ENCODE peak calls at places on chromosomes 13 and 19, in six cellular contexts. R is GM12892, H is K562, L is GM12878, A is HepG2, P is SK-N-SH. D is an unnamed sample.

GRCh38 chr13:80022146-80022545 is 318.8 kb downstream of the SPRY2 start:
- DNase-seq in A (no peak), H (no peak), P (peak; percentile 7), R (no peak), L (no peak), D (no peak)

GRCh38 chr19:875265-875879 is 15.9 kb downstream of the CFD start:
- DNase-seq in R (no peak), P (no peak), H (no peak), L (no peak), A (no peak), D (no peak)

GRCh38 chr13:103099894-103100293 is 33.7 kb upstream of the SLC10A2 start:
- DNase-seq in A (no peak), P (no peak), L (no peak), H (no peak), R (no peak), D (no peak)

GRCh38 chr13:29954082-29955043 is 103.9 kb upstream of the UBL3 start:
- DNase-seq in P (no peak), L (no peak), R (no peak), H (no peak), A (no peak), D (no peak)

GRCh38 chr13:111325941-111326620 is 5.6 kb downstream of the TEX29 start:
- DNase-seq in L (no peak), P (no peak), R (no peak), A (no peak), H (no peak), D (no peak)

GRCh38 chr19:40594251-40594650 is 6.9 kb upstream of the LTBP4 start:
- DNase-seq in R (no peak), P (peak; percentile 56), L (no peak), H (no peak), A (no peak), D (no peak)

GRCh38 chr13:62524498-62524897 is 1108.8 kb upstream of the PCDH20 start:
- DNase-seq in A (no peak), H (no peak), P (no peak), R (no peak), L (peak; percentile 20), D (no peak)

GRCh38 chr13:99600318-99600717 is 99.0 kb downstream of the TM9SF2 start:
- DNase-seq in L (no peak), H (peak; percentile 14), A (peak; percentile 31), P (peak; percentile 30), R (no peak), D (no peak)

GRCh38 chr19:40497214-40497613 is 30.4 kb downstream of the SPTBN4 start:
- DNase-seq in H (no peak), A (no peak), L (no peak), P (no peak), R (no peak), D (no peak)

GRCh38 chr13:103097366-103097928 is 31.2 kb upstream of the SLC10A2 start:
- DNase-seq in R (no peak), L (no peak), A (no peak), H (no peak), P (no peak), D (no peak)

GRCh38 chr19:7386308-7386707 is 37.6 kb downstream of the ARHGEF18 start:
- DNase-seq in H (peak; percentile 37), L (no peak), A (no peak), R (no peak), P (no peak), D (no peak)

GRCh38 chr19:46009530-46010510 is 13.0 kb downstream of the PGLYRP1 start:
- DNase-seq in A (peak; percentile 28), P (peak; percentile 80), L (no peak), R (peak; percentile 54), H (peak; percentile 72), D (peak; percentile 60)

GRCh38 chr13:41296879-41297646 is 14.0 kb upstream of the NAA16 start:
- DNase-seq in R (no peak), P (no peak), A (no peak), L (no peak), H (no peak), D (no peak)

GRCh38 chr19:16200038-16200775 is 2.5 kb downstream of the AP1M1 start:
- DNase-seq in P (no peak), L (no peak), H (no peak), A (peak; percentile 95), R (no peak), D (no peak)

GRCh38 chr13:46012404-46012803 is 40.1 kb downstream of the ZC3H13 start:
- DNase-seq in P (no peak), R (no peak), A (no peak), H (no peak), L (no peak), D (no peak)

GRCh38 chr13:46015374-46015773 is 37.2 kb downstream of the ZC3H13 start:
- DNase-seq in L (no peak), A (no peak), H (no peak), P (no peak), R (no peak), D (no peak)

DNA sequence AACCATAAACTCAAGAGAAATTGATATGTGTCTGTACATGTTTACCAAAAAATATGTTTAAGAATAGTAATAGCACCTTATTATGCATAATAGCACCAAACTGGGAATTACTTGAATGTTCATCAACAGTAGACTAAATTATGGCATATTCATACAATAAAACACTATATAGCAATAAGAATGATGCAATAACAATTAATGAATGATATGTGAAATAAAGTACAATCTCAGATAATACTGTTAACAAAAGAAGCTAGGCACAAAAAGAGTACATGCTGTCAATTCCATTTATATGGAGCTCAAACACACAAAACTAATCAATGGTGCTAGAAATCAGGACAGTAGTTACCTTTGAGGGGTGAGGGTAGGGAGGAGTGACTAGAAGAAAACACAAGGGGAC is 36.3 kb downstream of the ZC3H13 start:
- DNase-seq in A (no peak), H (no peak), P (no peak), R (no peak), L (no peak), D (no peak)
- TF ChIP-seq TAF1 in A (no peak), H (no peak), P (no peak), R (no peak), L (no peak), D (no peak)

DNA sequence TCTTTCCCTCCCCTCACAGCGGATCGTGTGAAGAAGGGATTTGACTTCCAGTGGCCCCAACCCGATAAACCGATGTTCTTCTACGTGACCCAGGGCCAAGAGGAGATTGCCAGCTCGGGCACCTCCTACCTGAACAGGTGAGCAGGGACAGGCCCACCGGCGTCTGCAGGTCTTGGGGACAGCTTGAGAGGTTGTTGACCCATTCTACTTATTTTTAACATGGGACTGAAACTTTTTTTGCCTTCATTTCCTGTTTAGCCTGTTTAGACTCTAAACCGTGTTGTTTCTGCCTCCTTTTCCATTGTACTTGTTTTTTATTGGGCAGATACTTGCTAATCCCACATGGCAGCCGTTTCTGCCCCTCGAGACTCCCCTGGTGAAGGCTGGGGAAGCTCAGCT is 28.5 kb downstream of the UPF1 start:
- DNase-seq in L (no peak), H (no peak), P (no peak), A (no peak), R (no peak), D (no peak)
- TF ChIP-seq TAF1 in L (no peak), H (no peak), P (no peak), A (no peak), R (no peak), D (no peak)

GRCh38 chr19:33683881-33684549 is 62.3 kb downstream of the CHST8 start:
- DNase-seq in A (peak; percentile 7), H (peak; percentile 27), P (no peak), R (no peak), L (no peak), D (peak; percentile 42)
- TF ChIP-seq TAF1 in A (no peak), H (no peak), P (no peak), R (no peak), L (no peak), D (no peak)

DNA sequence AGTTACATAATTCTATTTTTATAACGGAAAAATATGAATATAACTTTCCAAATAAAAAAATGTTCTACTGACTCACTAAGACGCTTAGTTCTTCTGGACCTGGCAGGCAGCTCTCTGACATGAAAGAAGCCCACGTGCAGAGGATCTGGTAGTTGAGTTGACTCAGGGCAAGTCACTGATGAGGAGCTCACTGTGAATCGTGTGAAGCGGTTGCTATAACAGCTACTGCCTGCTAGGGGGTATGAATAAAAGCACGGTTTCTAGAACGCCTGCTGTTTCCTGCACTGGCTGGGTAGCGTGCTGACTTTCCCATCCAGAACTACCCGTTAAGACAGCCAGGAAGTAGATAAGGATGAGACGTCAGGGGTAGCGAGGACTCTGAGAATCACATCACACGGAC is 54.7 kb upstream of the WASF3 start:
- DNase-seq in H (no peak), P (no peak), R (no peak), A (no peak), L (no peak), D (no peak)
- TF ChIP-seq TAF1 in H (no peak), P (no peak), R (no peak), A (no peak), L (no peak), D (no peak)

GRCh38 chr13:49759503-49759902 is 33.0 kb downstream of the KPNA3 start:
- DNase-seq in R (no peak), H (no peak), P (no peak), L (no peak), A (no peak), D (no peak)
- TF ChIP-seq TAF1 in R (no peak), H (no peak), P (no peak), L (no peak), A (no peak), D (no peak)

GRCh38 chr13:51760592-51760991 is 43.4 kb downstream of the DHRS12 start:
- DNase-seq in R (no peak), H (no peak), P (no peak), A (no peak), L (no peak), D (no peak)

GRCh38 chr13:51763486-51763885 is 40.5 kb downstream of the DHRS12 start:
- DNase-seq in H (no peak), A (no peak), R (no peak), P (no peak), L (no peak), D (no peak)

GRCh38 chr13:51761638-51762350 is 42.2 kb downstream of the DHRS12 start:
- DNase-seq in A (no peak), P (no peak), R (no peak), L (no peak), H (no peak), D (no peak)

GRCh38 chr13:51758691-51759090 is 45.3 kb downstream of the DHRS12 start:
- DNase-seq in R (no peak), L (no peak), H (no peak), P (no peak), A (no peak), D (no peak)

DNA sequence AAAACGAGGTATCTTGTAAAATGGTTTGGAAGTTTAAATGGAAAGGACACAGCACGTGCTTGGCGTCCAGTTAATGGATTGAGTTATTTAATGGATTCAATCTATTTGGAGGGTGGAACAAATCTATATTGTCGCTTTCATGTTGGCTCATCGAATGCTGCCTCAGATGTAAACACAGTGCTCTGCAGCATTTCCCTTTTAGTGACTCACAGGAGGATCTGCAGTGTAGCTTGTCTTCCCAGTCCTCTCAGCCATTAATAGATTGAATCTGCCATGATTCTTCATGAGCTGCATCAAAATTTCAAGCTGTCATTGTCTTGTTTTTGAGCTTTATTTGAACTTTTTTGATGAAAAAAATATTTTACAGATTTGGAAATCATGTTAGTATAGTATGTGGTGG is 44.7 kb downstream of the DHRS12 start:
- DNase-seq in P (no peak), A (no peak), R (no peak), H (no peak), L (no peak), D (no peak)
- TF ChIP-seq TAF1 in P (no peak), A (no peak), R (no peak), H (no peak), L (no peak), D (no peak)

GRCh38 chr19:48750771-48751504 is 1.5 kb downstream of the FUT1 start:
- DNase-seq in L (no peak), R (no peak), H (no peak), A (no peak), P (no peak), D (no peak)
- TF ChIP-seq TAF1 in L (no peak), R (no peak), H (no peak), A (no peak), P (no peak), D (no peak)

GRCh38 chr19:28435551-28436261 is 777.2 kb downstream of the UQCRFS1 start:
- DNase-seq in P (no peak), H (no peak), R (no peak), L (no peak), A (no peak), D (no peak)
- TF ChIP-seq TAF1 in P (no peak), H (no peak), R (no peak), L (no peak), A (no peak), D (no peak)

D was measured in GM12891.